ENCODE peak calls at places on chromosome 6, in nine cellular contexts. One of them, this sample, is unnamed.
A peak's percentile ranks its signal among the peaks of the same experiment; 100 is the strongest.

GRCh38 chr6:6376845-6377244 is 56.4 kb upstream of the F13A1 start:
- DNase-seq in heart left ventricle: no peak
- DNase-seq in substantia nigra: no peak
- DNase-seq in PC-3: no peak
- DNase-seq in IMR-90: no peak
- DNase-seq in trophoblast cell: no peak
- DNase-seq in HL-60: no peak
- DNase-seq in A549: no peak
- DNase-seq in pancreas: no peak
- DNase-seq in this sample: no peak

GRCh38 chr6:6704423-6705060 is 116.0 kb downstream of the LY86 start:
- DNase-seq in heart left ventricle: no peak
- DNase-seq in substantia nigra: no peak
- DNase-seq in PC-3: no peak
- DNase-seq in IMR-90: no peak
- DNase-seq in trophoblast cell: peak; percentile 78
- DNase-seq in HL-60: no peak
- DNase-seq in A549: no peak
- DNase-seq in pancreas: no peak
- DNase-seq in this sample: no peak

GRCh38 chr6:20186981-20187380 is 25.3 kb downstream of the MBOAT1 start:
- DNase-seq in heart left ventricle: no peak
- DNase-seq in substantia nigra: no peak
- DNase-seq in PC-3: no peak
- DNase-seq in IMR-90: no peak
- DNase-seq in trophoblast cell: peak; percentile 57
- DNase-seq in HL-60: no peak
- DNase-seq in A549: no peak
- DNase-seq in pancreas: no peak
- DNase-seq in this sample: no peak

GRCh38 chr6:154487367-154488275 is 22.9 kb downstream of the CNKSR3 start:
- DNase-seq in heart left ventricle: no peak
- DNase-seq in substantia nigra: no peak
- DNase-seq in PC-3: no peak
- DNase-seq in IMR-90: peak; percentile 31
- DNase-seq in trophoblast cell: no peak
- DNase-seq in HL-60: no peak
- DNase-seq in A549: no peak
- DNase-seq in pancreas: no peak
- DNase-seq in this sample: no peak

GRCh38 chr6:147285087-147285855 is 81.1 kb downstream of the STXBP5 start:
- DNase-seq in heart left ventricle: no peak
- DNase-seq in substantia nigra: no peak
- DNase-seq in PC-3: peak; percentile 68
- DNase-seq in IMR-90: peak; percentile 65
- DNase-seq in trophoblast cell: peak; percentile 50
- DNase-seq in HL-60: peak; percentile 26
- DNase-seq in A549: peak; percentile 5
- DNase-seq in pancreas: no peak
- DNase-seq in this sample: peak; percentile 68

GRCh38 chr6:112282217-112282616 is 27.9 kb upstream of the LAMA4 start:
- DNase-seq in heart left ventricle: peak; percentile 80
- DNase-seq in substantia nigra: no peak
- DNase-seq in PC-3: peak; percentile 69
- DNase-seq in IMR-90: peak; percentile 97
- DNase-seq in trophoblast cell: peak; percentile 61
- DNase-seq in HL-60: no peak
- DNase-seq in A549: no peak
- DNase-seq in pancreas: no peak
- DNase-seq in this sample: peak; percentile 79

GRCh38 chr6:35142578-35142977 is 1.4 kb upstream of the TCP11 start:
- DNase-seq in heart left ventricle: no peak
- DNase-seq in substantia nigra: no peak
- DNase-seq in PC-3: peak; percentile 69
- DNase-seq in IMR-90: peak; percentile 43
- DNase-seq in trophoblast cell: no peak
- DNase-seq in HL-60: no peak
- DNase-seq in A549: no peak
- DNase-seq in pancreas: no peak
- DNase-seq in this sample: no peak

GRCh38 chr6:32154514-32155161 is 697 bp downstream of the PPT2 start:
- DNase-seq in heart left ventricle: peak; percentile 60
- DNase-seq in substantia nigra: no peak
- DNase-seq in PC-3: peak; percentile 76
- DNase-seq in IMR-90: peak; percentile 71
- DNase-seq in trophoblast cell: peak; percentile 68
- DNase-seq in HL-60: peak; percentile 48
- DNase-seq in A549: peak; percentile 69
- DNase-seq in pancreas: peak; percentile 76
- DNase-seq in this sample: peak; percentile 84

GRCh38 chr6:13311155-13311554 is 17.2 kb downstream of the TBC1D7 start:
- DNase-seq in heart left ventricle: no peak
- DNase-seq in substantia nigra: no peak
- DNase-seq in PC-3: no peak
- DNase-seq in IMR-90: no peak
- DNase-seq in trophoblast cell: no peak
- DNase-seq in HL-60: no peak
- DNase-seq in A549: no peak
- DNase-seq in pancreas: no peak
- DNase-seq in this sample: no peak

GRCh38 chr6:52994789-52995078 is 350 bp downstream of the GSTA4 start:
- DNase-seq in heart left ventricle: peak; percentile 28
- DNase-seq in substantia nigra: peak; percentile 80
- DNase-seq in PC-3: no peak
- DNase-seq in IMR-90: peak; percentile 8
- DNase-seq in trophoblast cell: no peak
- DNase-seq in HL-60: no peak
- DNase-seq in A549: no peak
- DNase-seq in pancreas: peak; percentile 73
- DNase-seq in this sample: no peak

GRCh38 chr6:131660195-131660594 is 23.1 kb downstream of the ENPP3 start:
- DNase-seq in heart left ventricle: no peak
- DNase-seq in substantia nigra: no peak
- DNase-seq in PC-3: peak; percentile 62
- DNase-seq in IMR-90: peak; percentile 78
- DNase-seq in trophoblast cell: peak; percentile 28
- DNase-seq in HL-60: peak; percentile 37
- DNase-seq in A549: no peak
- DNase-seq in pancreas: no peak
- DNase-seq in this sample: peak; percentile 8

GRCh38 chr6:164897523-164898094 is 411.8 kb downstream of the C6orf118 start:
- DNase-seq in heart left ventricle: no peak
- DNase-seq in substantia nigra: no peak
- DNase-seq in PC-3: peak; percentile 25
- DNase-seq in IMR-90: no peak
- DNase-seq in trophoblast cell: peak; percentile 9
- DNase-seq in HL-60: no peak
- DNase-seq in A549: no peak
- DNase-seq in pancreas: no peak
- DNase-seq in this sample: no peak

GRCh38 chr6:56663344-56663743 is 20.7 kb upstream of the DST start:
- DNase-seq in heart left ventricle: no peak
- DNase-seq in substantia nigra: no peak
- DNase-seq in PC-3: peak; percentile 88
- DNase-seq in IMR-90: no peak
- DNase-seq in trophoblast cell: no peak
- DNase-seq in HL-60: no peak
- DNase-seq in A549: no peak
- DNase-seq in pancreas: no peak
- DNase-seq in this sample: no peak

GRCh38 chr6:168035098-168035660 is 37.7 kb downstream of the KIF25 start:
- DNase-seq in heart left ventricle: peak; percentile 82
- DNase-seq in substantia nigra: no peak
- DNase-seq in PC-3: peak; percentile 48
- DNase-seq in IMR-90: peak; percentile 78
- DNase-seq in trophoblast cell: peak; percentile 71
- DNase-seq in HL-60: no peak
- DNase-seq in A549: peak; percentile 41
- DNase-seq in pancreas: no peak
- DNase-seq in this sample: peak; percentile 94

GRCh38 chr6:6856538-6857523 is 250.9 kb upstream of the RREB1 start:
- DNase-seq in heart left ventricle: peak; percentile 66
- DNase-seq in substantia nigra: no peak
- DNase-seq in PC-3: peak; percentile 98
- DNase-seq in IMR-90: peak; percentile 37
- DNase-seq in trophoblast cell: peak; percentile 100
- DNase-seq in HL-60: peak; percentile 67
- DNase-seq in A549: no peak
- DNase-seq in pancreas: peak; percentile 65
- DNase-seq in this sample: peak; percentile 64

GRCh38 chr6:145836170-145836569 is 21.6 kb upstream of the FBXO30 start:
- DNase-seq in heart left ventricle: no peak
- DNase-seq in substantia nigra: no peak
- DNase-seq in PC-3: peak; percentile 48
- DNase-seq in IMR-90: peak; percentile 51
- DNase-seq in trophoblast cell: peak; percentile 75
- DNase-seq in HL-60: no peak
- DNase-seq in A549: no peak
- DNase-seq in pancreas: no peak
- DNase-seq in this sample: peak; percentile 67

GRCh38 chr6:164827537-164827936 is 481.9 kb downstream of the C6orf118 start:
- DNase-seq in heart left ventricle: no peak
- DNase-seq in substantia nigra: no peak
- DNase-seq in PC-3: peak; percentile 44
- DNase-seq in IMR-90: no peak
- DNase-seq in trophoblast cell: peak; percentile 23
- DNase-seq in HL-60: no peak
- DNase-seq in A549: no peak
- DNase-seq in pancreas: no peak
- DNase-seq in this sample: no peak

GRCh38 chr6:131602913-131603312 is 25.1 kb downstream of the MED23 start:
- DNase-seq in heart left ventricle: no peak
- DNase-seq in substantia nigra: no peak
- DNase-seq in PC-3: peak; percentile 58
- DNase-seq in IMR-90: peak; percentile 97
- DNase-seq in trophoblast cell: peak; percentile 46
- DNase-seq in HL-60: no peak
- DNase-seq in A549: peak; percentile 3
- DNase-seq in pancreas: no peak
- DNase-seq in this sample: peak; percentile 67

GRCh38 chr6:169266746-169267629 is 13.3 kb upstream of the THBS2 start:
- DNase-seq in heart left ventricle: no peak
- DNase-seq in substantia nigra: no peak
- DNase-seq in PC-3: peak; percentile 24
- DNase-seq in IMR-90: peak; percentile 46
- DNase-seq in trophoblast cell: no peak
- DNase-seq in HL-60: no peak
- DNase-seq in A549: no peak
- DNase-seq in pancreas: no peak
- DNase-seq in this sample: no peak
- H3K27ac ChIP-seq in heart left ventricle: no peak overlapping the region
- H3K27ac ChIP-seq in substantia nigra: no peak overlapping the region
- H3K27ac ChIP-seq in PC-3: no peak overlapping the region
- H3K27ac ChIP-seq in IMR-90: peak overlapping the region; percentile 18
- H3K27ac ChIP-seq in trophoblast cell: no peak overlapping the region
- H3K27ac ChIP-seq in HL-60: no peak overlapping the region
- H3K27ac ChIP-seq in A549: no peak overlapping the region
- H3K27ac ChIP-seq in pancreas: no peak overlapping the region
- H3K27ac ChIP-seq in this sample: no peak overlapping the region

DNA sequence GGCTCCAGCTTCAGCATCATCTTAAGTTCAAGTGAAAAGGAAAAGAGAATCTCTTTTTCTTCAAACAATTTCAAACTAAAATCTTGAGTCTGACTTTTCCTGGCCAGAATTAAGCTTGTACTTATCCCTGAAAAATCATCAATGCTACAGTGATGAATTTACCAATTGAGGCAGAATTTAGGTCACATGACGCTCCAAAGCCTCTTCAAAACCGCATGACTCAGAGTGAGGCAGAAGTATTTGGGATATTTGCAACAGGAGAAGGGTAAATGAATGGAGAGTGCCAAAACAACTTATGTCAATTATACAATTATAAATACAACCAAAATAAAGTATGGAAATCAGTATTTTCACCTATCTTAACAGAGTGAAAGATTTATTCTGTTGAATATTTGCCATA is 515.5 kb downstream of the COL12A1 start:
- DNase-seq in heart left ventricle: no peak
- DNase-seq in substantia nigra: no peak
- DNase-seq in PC-3: no peak
- DNase-seq in IMR-90: peak; percentile 36
- DNase-seq in trophoblast cell: no peak
- DNase-seq in HL-60: no peak
- DNase-seq in A549: no peak
- DNase-seq in pancreas: no peak
- DNase-seq in this sample: no peak
- H3K27ac ChIP-seq in heart left ventricle: no peak overlapping the region
- H3K27ac ChIP-seq in substantia nigra: no peak overlapping the region
- H3K27ac ChIP-seq in PC-3: no peak overlapping the region
- H3K27ac ChIP-seq in IMR-90: no peak overlapping the region
- H3K27ac ChIP-seq in trophoblast cell: no peak overlapping the region
- H3K27ac ChIP-seq in HL-60: no peak overlapping the region
- H3K27ac ChIP-seq in A549: no peak overlapping the region
- H3K27ac ChIP-seq in pancreas: no peak overlapping the region
- H3K27ac ChIP-seq in this sample: no peak overlapping the region

GRCh38 chr6:10725046-10725445 is 2.2 kb downstream of the TMEM14C start:
- DNase-seq in heart left ventricle: no peak
- DNase-seq in substantia nigra: no peak
- DNase-seq in PC-3: no peak
- DNase-seq in IMR-90: no peak
- DNase-seq in trophoblast cell: no peak
- DNase-seq in HL-60: no peak
- DNase-seq in A549: no peak
- DNase-seq in pancreas: no peak
- DNase-seq in this sample: no peak
- H3K27ac ChIP-seq in heart left ventricle: no peak overlapping the region
- H3K27ac ChIP-seq in substantia nigra: no peak overlapping the region
- H3K27ac ChIP-seq in PC-3: no peak overlapping the region
- H3K27ac ChIP-seq in IMR-90: no peak overlapping the region
- H3K27ac ChIP-seq in trophoblast cell: no peak overlapping the region
- H3K27ac ChIP-seq in HL-60: no peak overlapping the region
- H3K27ac ChIP-seq in A549: no peak overlapping the region
- H3K27ac ChIP-seq in pancreas: no peak overlapping the region
- H3K27ac ChIP-seq in this sample: peak overlapping the region; percentile 88

DNA sequence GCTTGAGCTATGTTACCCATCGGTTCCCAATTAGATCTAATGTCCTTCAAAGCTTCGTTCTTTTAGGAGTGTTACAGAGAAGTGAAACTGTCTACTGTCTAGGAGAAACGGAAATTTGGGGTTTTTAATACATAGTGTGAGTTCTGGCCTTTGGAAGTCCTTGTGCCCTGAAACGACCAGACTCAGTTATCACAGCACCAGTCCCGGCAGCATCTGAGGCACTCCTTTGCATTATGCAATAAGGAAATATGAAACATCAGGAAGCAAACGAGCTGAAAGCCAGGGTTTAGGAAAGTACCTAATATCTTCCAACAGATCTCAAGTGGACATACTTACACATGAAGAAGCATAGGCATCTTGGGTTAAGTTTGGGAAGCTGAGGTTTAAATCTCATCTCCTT is 61.8 kb upstream of the ADGRF1 start:
- DNase-seq in heart left ventricle: no peak
- DNase-seq in substantia nigra: no peak
- DNase-seq in PC-3: peak; percentile 42
- DNase-seq in IMR-90: peak; percentile 49
- DNase-seq in trophoblast cell: peak; percentile 83
- DNase-seq in HL-60: peak; percentile 8
- DNase-seq in A549: peak; percentile 13
- DNase-seq in pancreas: no peak
- DNase-seq in this sample: no peak
- H3K27ac ChIP-seq in heart left ventricle: no peak overlapping the region
- H3K27ac ChIP-seq in substantia nigra: no peak overlapping the region
- H3K27ac ChIP-seq in PC-3: peak overlapping the region; percentile 22
- H3K27ac ChIP-seq in IMR-90: no peak overlapping the region
- H3K27ac ChIP-seq in trophoblast cell: no peak overlapping the region
- H3K27ac ChIP-seq in HL-60: no peak overlapping the region
- H3K27ac ChIP-seq in A549: peak overlapping the region; percentile 43
- H3K27ac ChIP-seq in pancreas: no peak overlapping the region
- H3K27ac ChIP-seq in this sample: no peak overlapping the region

This sample was measured in cardiac muscle cell.